ENCODE peak calls at places on chromosome 13, in six cellular contexts. X, S, D, I, J and K are unnamed samples. For H3K36me3 and H3K4me1, the result is how much of the 10 kb centered on the place peaks cover.

GRCh38 chr13:20561731-20562130 is 5.2 kb upstream of the IFT88 start:
- DNase-seq in X (no peak), S (no peak), D (no peak), I (no peak), J (no peak), K (no peak)

GRCh38 chr13:75145926-75146325 is 336.0 kb downstream of the TBC1D4 start:
- DNase-seq in X (no peak), S (no peak), D (no peak), I (no peak), J (no peak), K (no peak)

GRCh38 chr13:45206340-45206739 is 5.5 kb upstream of the KCTD4 start:
- DNase-seq in X (no peak), S (no peak), D (no peak), I (no peak), J (no peak), K (no peak)

GRCh38 chr13:71751074-71751473 is 115.9 kb downstream of the DACH1 start:
- DNase-seq in X (no peak), S (no peak), D (no peak), I (no peak), J (no peak), K (no peak)

GRCh38 chr13:109436055-109436622 is 350.2 kb downstream of the IRS2 start:
- DNase-seq in X (no peak), S (no peak), D (no peak), I (no peak), J (no peak), K (no peak)

GRCh38 chr13:99307247-99307646 is at the start of gene GPR183:
- DNase-seq in X (no peak), S (no peak), D (no peak), I (no peak), J (no peak), K (peak)

GRCh38 chr13:109390391-109390790 is 396.0 kb downstream of the IRS2 start:
- DNase-seq in X (no peak), S (no peak), D (no peak), I (no peak), J (no peak), K (no peak)

GRCh38 chr13:106432636-106433035 is 102.8 kb downstream of the EFNB2 start:
- DNase-seq in X (no peak), S (no peak), D (no peak), I (no peak), J (no peak), K (no peak)

GRCh38 chr13:24982333-24982999 is 113.5 kb upstream of the PABPC3 start:
- DNase-seq in X (peak), S (no peak), D (no peak), I (no peak), J (no peak), K (no peak)

GRCh38 chr13:37109080-37109678 is 3.7 kb upstream of the CSNK1A1L start:
- DNase-seq in X (no peak), S (no peak), D (no peak), I (no peak), J (no peak), K (no peak)

DNA sequence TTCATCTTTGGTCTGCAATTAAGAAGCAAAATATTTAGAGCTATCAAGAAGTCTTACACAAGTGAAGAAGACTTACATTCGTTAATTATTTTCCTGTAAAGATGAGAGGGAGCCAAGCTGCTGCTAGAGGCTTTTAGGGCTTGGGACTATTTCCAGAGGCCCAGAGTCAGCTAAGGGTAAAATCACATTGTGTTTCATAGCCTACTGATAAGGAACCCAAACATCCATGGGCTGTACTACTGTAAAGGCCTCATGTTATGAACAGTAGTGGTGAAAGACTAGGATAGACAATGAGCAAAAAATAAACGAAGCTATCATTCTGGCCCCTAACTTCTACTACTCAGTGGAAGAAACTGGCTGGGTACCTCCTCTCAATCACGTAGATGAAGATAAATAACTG is 10.9 kb upstream of the TEX30 start:
- DNase-seq in X (no peak), S (no peak), D (no peak), I (no peak), J (no peak), K (no peak)
- H3K36me3 ChIP-seq in X (under half), S (under half), D (under half), I (under half), J (under half), K (under half)

DNA sequence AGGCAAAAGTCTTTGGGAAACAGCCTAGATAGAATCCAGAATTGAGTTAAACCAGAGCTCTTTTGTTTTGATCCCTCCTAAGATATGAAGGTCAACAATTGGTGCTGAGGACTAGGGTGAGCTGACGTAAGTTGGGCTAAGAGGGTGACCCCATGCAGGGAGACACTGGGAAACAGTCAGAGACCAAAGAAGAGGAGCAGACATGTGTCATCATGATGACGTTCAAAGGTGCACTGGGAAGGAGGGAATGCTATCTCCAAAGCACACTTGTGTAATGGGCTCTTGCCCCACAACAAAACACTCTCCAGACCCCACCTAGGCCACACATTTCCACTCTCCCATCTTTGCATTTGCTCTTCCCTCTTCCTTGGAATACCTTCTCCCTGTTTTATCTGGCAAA is 481.4 kb downstream of the COG6 start:
- DNase-seq in X (no peak), S (no peak), D (no peak), I (no peak), J (no peak), K (no peak)
- H3K4me1 ChIP-seq in X (under half), S (under half), D (under half), I (under half), J (under half), K (under half)

GRCh38 chr13:26786651-26787295 is 26.2 kb upstream of the GPR12 start:
- DNase-seq in X (no peak), S (no peak), D (no peak), I (no peak), J (no peak), K (no peak)
- H3K36me3 ChIP-seq in X (under half), S (under half), D (under half), I (under half), J (under half), K (under half)

DNA sequence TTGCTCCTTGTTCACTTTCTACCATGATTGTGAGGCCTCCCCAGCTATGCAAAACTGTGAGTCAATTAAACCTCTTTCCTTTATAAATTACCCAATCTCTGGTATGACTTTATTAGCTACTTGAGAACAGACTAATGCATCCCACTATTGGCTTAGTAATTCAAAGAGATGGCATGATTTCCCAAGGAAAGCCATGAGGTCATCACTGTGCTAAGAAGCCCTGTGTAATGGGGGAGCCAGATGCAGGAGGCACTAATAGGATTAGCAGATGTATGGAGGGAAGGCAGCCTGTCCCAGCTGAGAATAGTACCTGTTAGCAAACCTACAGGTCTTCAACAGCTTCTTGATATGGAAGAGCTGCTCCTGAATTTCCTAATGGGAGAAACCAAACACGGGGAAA is 38.1 kb downstream of the RUBCNL start:
- DNase-seq in X (no peak), S (no peak), D (no peak), I (no peak), J (no peak), K (no peak)
- H3K4me1 ChIP-seq in X (under half), S (under half), D (under half), I (under half), J (under half), K (under half)

GRCh38 chr13:113192902-113193301 is 15.6 kb downstream of the PCID2 start:
- DNase-seq in X (no peak), S (no peak), D (no peak), I (no peak), J (no peak), K (no peak)

GRCh38 chr13:113196970-113197737 is 11.3 kb downstream of the PCID2 start:
- DNase-seq in X (no peak), S (no peak), D (no peak), I (no peak), J (no peak), K (no peak)

GRCh38 chr13:113187905-113188595 is 20.4 kb downstream of the PCID2 start:
- DNase-seq in X (no peak), S (no peak), D (no peak), I (no peak), J (no peak), K (no peak)

GRCh38 chr13:113195360-113195759 is 13.1 kb downstream of the PCID2 start:
- DNase-seq in X (no peak), S (peak), D (no peak), I (no peak), J (no peak), K (no peak)

DNA sequence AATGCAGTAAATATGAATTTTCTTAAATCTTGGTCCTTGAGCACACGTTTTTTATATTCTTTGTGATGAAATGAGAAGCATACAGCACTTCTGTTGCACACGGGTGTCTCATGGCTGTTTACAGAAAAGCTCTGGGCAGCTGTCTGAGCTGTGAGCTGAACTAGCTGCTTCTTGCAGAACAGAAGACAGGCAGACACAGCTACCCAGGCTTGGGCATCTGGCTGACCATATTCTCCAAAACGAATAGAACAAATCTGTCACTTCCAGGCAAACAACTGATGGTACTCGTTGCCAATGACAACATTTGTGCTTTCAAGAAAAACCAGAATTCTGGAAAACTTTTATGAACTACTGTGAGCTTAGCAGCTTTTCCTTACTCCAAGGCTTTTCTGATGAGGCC is 16.2 kb downstream of the PCID2 start:
- DNase-seq in X (no peak), S (no peak), D (no peak), I (no peak), J (no peak), K (no peak)
- H3K36me3 ChIP-seq in X (half or more), S (under half), D (half or more), I (half or more), J (half or more), K (under half)

GRCh38 chr13:33789067-33789606 is 28.8 kb upstream of the RFC3 start:
- DNase-seq in X (no peak), S (no peak), D (no peak), I (no peak), J (no peak), K (no peak)

GRCh38 chr13:33785384-33785783 is 32.6 kb upstream of the RFC3 start:
- DNase-seq in X (no peak), S (no peak), D (no peak), I (no peak), J (no peak), K (no peak)

GRCh38 chr13:33789757-33790156 is 28.2 kb upstream of the RFC3 start:
- DNase-seq in X (no peak), S (no peak), D (no peak), I (no peak), J (no peak), K (no peak)

GRCh38 chr13:33784738-33785137 is 33.2 kb upstream of the RFC3 start:
- DNase-seq in X (no peak), S (no peak), D (no peak), I (no peak), J (no peak), K (no peak)

DNA sequence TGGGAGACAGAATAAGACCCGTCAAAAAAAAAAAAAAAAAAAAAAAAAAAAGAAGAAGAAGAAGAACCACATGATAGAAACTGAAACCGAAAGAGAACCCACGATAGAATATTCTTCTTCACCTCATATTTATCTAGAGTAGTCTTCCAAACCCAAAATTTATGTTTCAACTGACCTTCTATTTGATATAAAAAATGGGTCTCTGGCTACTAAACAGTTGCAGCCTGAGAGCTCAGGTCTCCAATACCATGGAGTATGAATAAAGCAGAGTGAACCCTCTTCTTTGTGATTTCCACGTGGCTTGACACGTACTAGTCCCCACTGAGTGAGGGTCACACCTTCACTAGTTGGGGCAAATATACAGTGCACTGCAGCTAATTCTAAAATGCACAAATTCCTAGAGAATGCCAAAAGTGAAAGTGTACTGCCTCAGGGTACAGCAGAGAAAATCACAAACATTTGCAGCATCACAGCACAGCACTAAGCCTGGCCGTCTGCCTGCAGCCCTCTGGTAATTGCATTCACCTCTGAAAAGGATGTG is 30.8 kb upstream of the RFC3 start:
- DNase-seq in X (no peak), S (no peak), D (no peak), I (no peak), J (no peak), K (no peak)
- H3K4me1 ChIP-seq in X (under half), S (under half), D (under half), I (under half), J (under half), K (under half)

GRCh38 chr13:108361769-108362168 is 92.3 kb downstream of the TNFSF13B start:
- DNase-seq in X (no peak), S (no peak), D (no peak), I (no peak), J (no peak), K (no peak)
- H3K36me3 ChIP-seq in X (under half), S (under half), D (under half), I (under half), J (under half), K (under half)

DNA sequence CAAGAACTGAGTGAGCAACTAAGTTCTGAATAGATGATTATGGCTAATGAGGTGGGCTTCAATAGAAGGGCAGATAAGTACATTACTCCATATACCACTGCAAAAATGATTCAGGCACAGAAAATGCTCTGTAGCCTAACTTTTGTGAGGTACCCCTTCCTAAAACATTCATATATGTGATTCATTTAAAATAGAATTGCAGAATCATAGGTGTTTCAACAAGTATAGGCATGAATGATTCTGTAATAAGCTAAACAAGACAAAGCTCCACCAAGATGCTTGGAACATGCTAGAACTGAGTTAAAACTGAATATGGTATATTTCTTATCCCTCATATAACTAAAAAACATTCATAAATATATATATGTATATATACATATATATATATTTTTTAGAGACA is 12.1 kb downstream of the KBTBD7 start:
- DNase-seq in X (no peak), S (no peak), D (no peak), I (no peak), J (no peak), K (no peak)
- H3K4me1 ChIP-seq in X (under half), S (under half), D (under half), I (under half), J (under half), K (under half)

GRCh38 chr13:47962237-47962636 is 38.8 kb downstream of the SUCLA2 start:
- DNase-seq in X (no peak), S (no peak), D (no peak), I (no peak), J (no peak), K (no peak)
- H3K36me3 ChIP-seq in X (half or more), S (under half), D (half or more), I (under half), J (under half), K (under half)